ENCODE peak calls at places on chromosomes 5 and 9, in nine cellular contexts. M, I, S, W, D, J, Q, C and P are unnamed samples.

GRCh38 chr9:28583832-28584231 is 1010.6 kb upstream of the C9orf72 start:
- DNase-seq in Q (no peak), S (no peak), W (no peak), D (no peak), C (no peak), M (no peak), J (no peak), I (no peak), P (no peak)

GRCh38 chr5:108382784-108383358 is 973 bp upstream of the FBXL17 start:
- DNase-seq in W (peak; percentile 11), J (no peak), Q (no peak), I (no peak), S (no peak), M (no peak), C (no peak), D (peak; percentile 37), P (no peak)

GRCh38 chr5:135195267-135195603 is 161.2 kb upstream of the PITX1 start:
- DNase-seq in M (no peak), W (no peak), J (no peak), S (no peak), D (peak; percentile 27), Q (no peak), C (no peak), I (no peak), P (peak; percentile 30)

GRCh38 chr9:33198163-33198562 is 31.0 kb upstream of the B4GALT1 start:
- DNase-seq in J (no peak), M (no peak), W (no peak), S (peak; percentile 38), I (no peak), C (peak; percentile 44), Q (peak; percentile 48), D (peak; percentile 77), P (peak; percentile 61)

GRCh38 chr9:134333234-134333873 is 7.1 kb downstream of the RXRA start:
- DNase-seq in C (no peak), D (no peak), W (no peak), M (no peak), J (peak; percentile 89), S (no peak), Q (peak; percentile 62), I (peak; percentile 62), P (peak; percentile 31)

GRCh38 chr5:93621340-93621872 is 38.4 kb downstream of the NR2F1 start:
- DNase-seq in C (peak; percentile 65), S (peak; percentile 77), I (peak; percentile 74), J (peak; percentile 80), W (peak; percentile 78), Q (peak; percentile 79), M (peak; percentile 68), D (peak; percentile 66), P (peak; percentile 88)

GRCh38 chr5:39270172-39270848 is 50.9 kb upstream of the FYB1 start:
- DNase-seq in M (no peak), Q (no peak), J (no peak), I (no peak), W (no peak), S (no peak), D (no peak), C (no peak), P (no peak)

GRCh38 chr5:110478899-110479298 is 247.6 kb downstream of the TMEM232 start:
- DNase-seq in S (no peak), Q (peak; percentile 82), D (peak; percentile 79), C (peak; percentile 86), M (no peak), J (no peak), W (no peak), I (no peak), P (peak; percentile 95)

GRCh38 chr5:134247411-134247810 is 21.5 kb upstream of the PPP2CA start:
- DNase-seq in D (peak; percentile 94), J (no peak), I (no peak), C (peak; percentile 95), S (no peak), M (no peak), Q (peak; percentile 92), W (no peak), P (peak; percentile 90)

GRCh38 chr5:173098787-173099186 is 42.6 kb downstream of the CREBRF start:
- DNase-seq in C (no peak), S (no peak), Q (no peak), M (no peak), I (no peak), W (no peak), D (no peak), J (no peak), P (no peak)

GRCh38 chr5:80871541-80871961 is 88.6 kb upstream of the RASGRF2 start:
- DNase-seq in S (no peak), M (no peak), I (no peak), Q (peak; percentile 47), W (no peak), C (peak; percentile 71), D (peak; percentile 77), J (no peak), P (peak; percentile 34)

DNA sequence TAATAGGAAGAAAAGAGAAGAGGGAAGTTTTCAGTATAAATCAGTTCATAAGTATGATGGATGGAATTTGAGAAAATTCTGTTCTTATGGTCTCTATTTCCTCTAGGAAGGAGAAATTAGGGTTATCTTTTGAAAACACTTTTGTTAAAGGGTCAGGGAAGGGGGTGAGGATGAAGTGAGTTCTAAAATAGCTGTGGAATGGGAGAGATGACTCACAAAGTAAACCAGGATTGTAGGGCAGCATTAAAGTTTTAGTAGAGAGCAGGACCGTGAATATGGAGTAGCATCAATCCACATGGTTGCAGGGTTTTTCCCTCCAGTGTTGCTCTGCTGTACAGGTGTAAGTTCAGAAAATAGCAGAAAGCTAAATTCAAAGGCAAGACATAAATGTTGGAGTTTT is 32.4 kb downstream of the MUSK start:
- DNase-seq in W (no peak), J (no peak), C (peak; percentile 42), Q (peak; percentile 22), M (no peak), I (no peak), D (peak; percentile 40), S (no peak), P (peak; percentile 52)
- H3K4me3 ChIP-seq in W (no peak overlapping the region), J (no peak overlapping the region), C (no peak overlapping the region), Q (no peak overlapping the region), M (no peak overlapping the region), I (no peak overlapping the region), D (no peak overlapping the region), S (no peak overlapping the region), P (no peak overlapping the region)

GRCh38 chr9:76333964-76334363 is 60.3 kb downstream of the RFK start:
- DNase-seq in J (no peak), C (no peak), Q (no peak), S (no peak), W (no peak), I (no peak), M (no peak), D (no peak), P (no peak)

GRCh38 chr9:76336027-76336426 is 58.2 kb downstream of the RFK start:
- DNase-seq in C (no peak), J (no peak), I (no peak), Q (no peak), W (no peak), D (no peak), S (no peak), M (no peak), P (no peak)

GRCh38 chr9:76333319-76333880 is 60.8 kb downstream of the RFK start:
- DNase-seq in I (no peak), W (no peak), C (no peak), Q (no peak), M (no peak), S (no peak), J (no peak), D (no peak), P (no peak)

DNA sequence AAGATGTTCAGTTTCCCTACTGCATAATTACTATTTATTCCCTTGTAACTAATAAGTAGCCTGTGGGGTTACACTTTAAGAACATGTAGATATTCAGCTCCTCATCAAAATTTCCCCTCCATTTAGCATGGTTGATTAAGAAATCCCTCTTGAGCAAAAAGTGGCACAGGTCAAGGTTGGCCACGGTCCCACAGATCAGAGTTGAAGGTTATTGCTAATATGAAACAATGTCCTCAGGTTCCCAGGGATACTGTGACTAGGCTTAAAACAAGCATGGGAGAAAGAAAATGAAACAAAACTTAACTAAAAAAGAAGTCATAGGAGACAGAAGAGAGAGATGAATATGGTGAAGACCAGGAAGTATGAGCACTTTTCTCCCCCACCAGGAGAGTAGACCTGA is 64.2 kb downstream of the RFK start:
- DNase-seq in Q (no peak), D (no peak), I (no peak), S (no peak), W (no peak), C (no peak), J (no peak), M (no peak), P (no peak)
- H3K4me3 ChIP-seq in Q (no peak overlapping the region), D (no peak overlapping the region), I (no peak overlapping the region), S (no peak overlapping the region), W (no peak overlapping the region), C (no peak overlapping the region), J (no peak overlapping the region), M (no peak overlapping the region), P (no peak overlapping the region)

GRCh38 chr9:125696106-125696647 is 10.8 kb downstream of the MAPKAP1 start:
- DNase-seq in I (no peak), D (no peak), J (no peak), C (no peak), M (no peak), W (no peak), S (no peak), Q (no peak), P (no peak)
- H3K4me3 ChIP-seq in I (no peak overlapping the region), D (no peak overlapping the region), J (no peak overlapping the region), C (no peak overlapping the region), M (no peak overlapping the region), W (no peak overlapping the region), S (no peak overlapping the region), Q (no peak overlapping the region), P (no peak overlapping the region)

DNA sequence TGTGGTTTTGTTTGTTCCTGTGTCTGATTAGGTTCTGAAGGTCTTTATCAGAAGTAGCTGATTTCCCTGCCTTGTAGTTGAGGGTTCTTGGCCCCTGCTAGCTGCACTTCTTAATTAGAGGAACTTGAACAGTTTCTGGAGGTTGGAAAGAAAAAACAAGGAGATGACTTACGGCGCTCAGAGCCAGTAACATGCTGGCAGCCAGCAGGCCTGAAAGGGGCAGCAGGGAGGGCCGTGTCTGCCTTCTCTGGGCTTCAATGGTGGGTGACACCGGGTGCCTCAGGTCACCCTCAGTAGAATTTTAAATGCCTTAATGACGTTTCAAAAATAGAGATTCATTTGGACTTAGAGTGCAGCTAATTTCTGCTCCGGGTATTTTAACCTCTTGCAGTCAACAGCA is 15.8 kb downstream of the UBE2QL1 start:
- DNase-seq in C (no peak), D (no peak), W (no peak), M (no peak), Q (no peak), I (no peak), S (no peak), J (no peak), P (no peak)
- H3K4me3 ChIP-seq in C (no peak overlapping the region), D (no peak overlapping the region), W (no peak overlapping the region), M (no peak overlapping the region), Q (no peak overlapping the region), I (no peak overlapping the region), S (no peak overlapping the region), J (no peak overlapping the region), P (no peak overlapping the region)

GRCh38 chr5:1874348-1874747 is 8.4 kb downstream of the IRX4 start:
- DNase-seq in D (no peak), W (no peak), C (no peak), Q (no peak), M (no peak), S (no peak), J (no peak), I (no peak), P (no peak)
- H3K4me3 ChIP-seq in D (no peak overlapping the region), W (no peak overlapping the region), C (no peak overlapping the region), Q (no peak overlapping the region), M (no peak overlapping the region), S (no peak overlapping the region), J (no peak overlapping the region), I (no peak overlapping the region), P (no peak overlapping the region)